ENCODE peak calls at places on chromosomes 11 and 22, in four cellular contexts. K, M, C and D are unnamed samples. For H3K36me3 and H3K4me1, the result is how much of the 10 kb centered on the place peaks cover.

GRCh38 chr22:48106715-48107259 is 1344.3 kb downstream of the TBC1D22A start:
- DNase-seq in K (no peak), M (no peak), C (no peak), D (no peak)

GRCh38 chr11:123580557-123581275 is 73.7 kb downstream of the SCN3B start:
- DNase-seq in K (peak), M (peak), C (peak), D (peak)

GRCh38 chr11:120339394-120339890 is 3.2 kb downstream of the ARHGEF12 start:
- DNase-seq in K (peak), M (no peak), C (no peak), D (no peak)

GRCh38 chr11:128458316-128458715 is 129.0 kb downstream of the ETS1 start:
- DNase-seq in K (no peak), M (no peak), C (no peak), D (no peak)

GRCh38 chr11:113085446-113085845 is 124.2 kb downstream of the NCAM1 start:
- DNase-seq in K (no peak), M (no peak), C (no peak), D (no peak)

GRCh38 chr11:62030071-62030684 is 62.7 kb upstream of the FTH1 start:
- DNase-seq in K (no peak), M (no peak), C (no peak), D (no peak)

GRCh38 chr11:46290598-46291309 is 13.3 kb downstream of the CREB3L1 start:
- DNase-seq in K (peak), M (peak), C (no peak), D (peak)

GRCh38 chr11:45930031-45930794 is 7.8 kb downstream of the LARGE2 start:
- DNase-seq in K (peak), M (no peak), C (peak), D (peak)

GRCh38 chr11:79610139-79610538 is 169.3 kb upstream of the TENM4 start:
- DNase-seq in K (no peak), M (no peak), C (no peak), D (no peak)

GRCh38 chr11:68942090-68942620 is 38.5 kb downstream of the IGHMBP2 start:
- DNase-seq in K (no peak), M (no peak), C (no peak), D (no peak)

GRCh38 chr11:74449369-74449931 is 17.9 kb downstream of the KCNE3 start:
- DNase-seq in K (peak), M (no peak), C (peak), D (peak)

GRCh38 chr11:133911169-133911568 is 45.6 kb downstream of the IGSF9B start:
- DNase-seq in K (no peak), M (no peak), C (no peak), D (no peak)

GRCh38 chr22:24772493-24773220 is 1.9 kb downstream of the PIWIL3 start:
- DNase-seq in K (no peak), M (no peak), C (no peak), D (no peak)

GRCh38 chr11:111982532-111983186 is 42.5 kb upstream of the DLAT start:
- DNase-seq in K (no peak), M (no peak), C (no peak), D (no peak)

GRCh38 chr11:66478823-66479740 is 1.2 kb upstream of the DPP3 start:
- DNase-seq in K (peak), M (peak), C (no peak), D (peak)

GRCh38 chr11:68008381-68009337 is 1.5 kb upstream of the ALDH3B1 start:
- DNase-seq in K (no peak), M (no peak), C (no peak), D (peak)

GRCh38 chr11:121553806-121554205 is 101.0 kb upstream of the SORL1-AS1 start:
- DNase-seq in K (no peak), M (no peak), C (no peak), D (peak)

GRCh38 chr22:20867179-20868099 is 8.6 kb downstream of the SNAP29 start:
- DNase-seq in K (peak), M (no peak), C (no peak), D (peak)

GRCh38 chr11:2777396-2777795 is 77.6 kb upstream of the KCNQ1OT1 start:
- DNase-seq in K (peak), M (no peak), C (no peak), D (peak)

GRCh38 chr22:20578707-20579106 is 71.3 kb downstream of the MED15 start:
- DNase-seq in K (no peak), M (no peak), C (no peak), D (no peak)

GRCh38 chr11:120807414-120808150 is 216.3 kb upstream of the TBCEL start:
- DNase-seq in K (no peak), M (no peak), C (no peak), D (no peak)

GRCh38 chr11:74577624-74578396 is 14.6 kb upstream of the POLD3 start:
- DNase-seq in K (no peak), M (no peak), C (no peak), D (no peak)

GRCh38 chr11:9138133-9138453 is 46.7 kb upstream of the SCUBE2 start:
- DNase-seq in K (no peak), M (no peak), C (no peak), D (no peak)

GRCh38 chr22:39478461-39478860 is 21.6 kb downstream of the MGAT3 start:
- DNase-seq in K (no peak), M (no peak), C (no peak), D (peak)

GRCh38 chr11:67029146-67029545 is 6.2 kb downstream of the SYT12 start:
- DNase-seq in K (no peak), M (no peak), C (no peak), D (no peak)

GRCh38 chr11:74322667-74323066 is 11.2 kb upstream of the P4HA3 start:
- DNase-seq in K (peak), M (peak), C (no peak), D (no peak)

GRCh38 chr11:33980896-33981295 is 70.6 kb upstream of the CAPRIN1 start:
- DNase-seq in K (no peak), M (no peak), C (no peak), D (no peak)

DNA sequence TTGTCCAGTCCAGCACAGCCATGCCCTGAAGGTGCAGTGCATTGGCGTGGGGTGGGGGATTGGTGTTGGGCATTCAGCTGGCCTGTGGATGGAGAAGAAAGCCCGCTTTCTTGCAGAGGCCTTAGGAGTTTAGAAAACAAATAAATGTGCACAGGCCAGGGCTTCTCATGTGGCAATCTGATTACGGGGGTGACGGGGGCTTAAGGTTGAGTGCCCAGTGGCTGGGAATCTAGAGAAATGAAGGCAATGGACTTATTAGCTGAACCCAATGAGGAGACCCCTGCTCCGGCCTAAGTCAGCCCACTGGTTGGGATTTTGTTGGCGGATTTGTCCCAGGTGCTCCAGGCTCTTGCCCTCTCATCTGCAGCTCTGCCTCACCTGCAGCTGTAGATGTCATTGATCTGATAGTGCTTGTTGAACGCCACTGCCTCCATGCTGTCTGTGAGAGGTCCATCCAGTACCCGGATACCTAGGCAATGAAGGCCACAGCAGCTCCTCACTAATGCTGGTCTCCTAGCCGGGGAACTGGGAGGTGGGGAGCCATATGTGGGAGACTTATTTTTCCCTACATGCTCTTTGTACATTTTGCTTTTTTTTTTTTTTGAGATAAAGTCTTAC is 6.2 kb downstream of the PCSK7 start:
- DNase-seq in K (no peak), M (no peak), C (no peak), D (no peak)
- H3K36me3 ChIP-seq in K (half or more), M (half or more), C (half or more), D (under half)

GRCh38 chr22:41367039-41367679 is 14.6 kb upstream of the TEF start:
- DNase-seq in K (peak), M (peak), C (no peak), D (peak)

GRCh38 chr22:41367680-41368542 is 13.8 kb upstream of the TEF start:
- DNase-seq in K (peak), M (no peak), C (no peak), D (no peak)

GRCh38 chr22:41364955-41365354 is 16.8 kb upstream of the TEF start:
- DNase-seq in K (no peak), M (no peak), C (no peak), D (no peak)

GRCh38 chr22:41365425-41365824 is 16.3 kb upstream of the TEF start:
- DNase-seq in K (no peak), M (no peak), C (no peak), D (no peak)

GRCh38 chr22:41366323-41367014 is 15.3 kb upstream of the TEF start:
- DNase-seq in K (no peak), M (no peak), C (no peak), D (no peak)
- H3K4me3 ChIP-seq in K (peak), M (peak), C (no peak), D (no peak)

GRCh38 chr11:57497303-57498247 is 17.9 kb downstream of the SLC43A1 start:
- DNase-seq in K (no peak), M (no peak), C (no peak), D (no peak)
- H3K4me1 ChIP-seq in K (under half), M (under half), C (under half), D (under half)

DNA sequence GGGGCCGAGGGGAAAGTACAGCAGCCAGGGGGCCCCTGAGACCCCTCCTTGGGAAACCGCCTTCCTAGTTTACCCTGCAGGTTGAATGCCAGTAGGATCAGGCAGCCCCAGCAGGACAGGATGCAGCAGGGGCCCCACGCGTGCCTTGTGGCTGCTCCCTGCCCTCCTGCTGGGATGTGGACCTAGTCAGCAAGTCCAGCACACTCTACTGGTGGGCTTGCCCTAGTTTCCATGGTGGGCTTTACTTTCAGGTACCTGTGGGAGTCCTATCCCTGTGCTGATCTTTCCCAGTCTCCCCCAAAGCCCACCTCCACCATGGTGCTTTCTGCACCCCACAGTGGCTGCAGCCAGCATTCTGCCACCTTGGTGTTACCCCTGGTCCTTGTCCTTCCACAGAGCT is 22.2 kb downstream of the SHISA8 start:
- DNase-seq in K (no peak), M (no peak), C (no peak), D (no peak)
- H3K36me3 ChIP-seq in K (half or more), M (half or more), C (under half), D (under half)

GRCh38 chr11:118001494-118001971 is 15.3 kb downstream of the IL10RA start:
- DNase-seq in K (no peak), M (no peak), C (no peak), D (no peak)

GRCh38 chr11:118002541-118003019 is 16.4 kb downstream of the IL10RA start:
- DNase-seq in K (peak), M (peak), C (no peak), D (no peak)

GRCh38 chr11:118003021-118003423 is 16.8 kb downstream of the IL10RA start:
- DNase-seq in K (no peak), M (no peak), C (no peak), D (no peak)

GRCh38 chr11:118000850-118001228 is 14.6 kb downstream of the IL10RA start:
- DNase-seq in K (no peak), M (no peak), C (no peak), D (no peak)

DNA sequence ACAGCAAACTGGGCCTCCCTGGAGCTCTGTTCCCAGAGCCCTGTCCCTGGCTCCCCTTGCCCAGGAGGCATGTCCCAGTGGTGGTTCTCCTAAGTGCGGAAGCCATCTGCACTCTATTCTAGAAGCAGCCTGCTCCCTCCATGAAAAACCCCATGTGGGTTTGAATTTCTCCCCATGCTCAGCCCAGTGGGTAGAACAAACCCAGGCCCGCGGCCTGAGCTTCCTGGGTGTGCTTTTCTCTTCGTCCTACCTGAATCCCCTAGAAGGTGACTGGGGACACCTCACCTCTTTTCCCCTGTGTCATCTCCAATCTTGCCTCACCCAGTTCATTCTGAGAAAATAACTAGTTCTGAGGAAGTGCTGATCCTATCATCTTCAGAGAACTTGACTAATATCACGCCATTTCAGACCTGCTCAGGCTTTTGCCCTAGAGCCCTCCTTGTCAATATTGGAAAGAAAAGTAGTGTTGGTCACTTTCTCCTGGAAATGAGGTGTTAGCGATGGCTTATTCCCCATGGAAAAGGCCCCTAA is 15.9 kb downstream of the IL10RA start:
- DNase-seq in K (no peak), M (no peak), C (no peak), D (no peak)
- H3K4me3 ChIP-seq in K (no peak), M (no peak), C (no peak), D (no peak)

GRCh38 chr11:83035070-83035854 is 36.4 kb downstream of the RAB30 start:
- DNase-seq in K (no peak), M (peak), C (no peak), D (no peak)

GRCh38 chr11:83036701-83037100 is 35.0 kb downstream of the RAB30 start:
- DNase-seq in K (no peak), M (no peak), C (no peak), D (no peak)

GRCh38 chr11:83033367-83033766 is 38.3 kb downstream of the RAB30 start:
- DNase-seq in K (no peak), M (no peak), C (no peak), D (no peak)

GRCh38 chr11:83034673-83035014 is 37.1 kb downstream of the RAB30 start:
- DNase-seq in K (no peak), M (no peak), C (no peak), D (no peak)

DNA sequence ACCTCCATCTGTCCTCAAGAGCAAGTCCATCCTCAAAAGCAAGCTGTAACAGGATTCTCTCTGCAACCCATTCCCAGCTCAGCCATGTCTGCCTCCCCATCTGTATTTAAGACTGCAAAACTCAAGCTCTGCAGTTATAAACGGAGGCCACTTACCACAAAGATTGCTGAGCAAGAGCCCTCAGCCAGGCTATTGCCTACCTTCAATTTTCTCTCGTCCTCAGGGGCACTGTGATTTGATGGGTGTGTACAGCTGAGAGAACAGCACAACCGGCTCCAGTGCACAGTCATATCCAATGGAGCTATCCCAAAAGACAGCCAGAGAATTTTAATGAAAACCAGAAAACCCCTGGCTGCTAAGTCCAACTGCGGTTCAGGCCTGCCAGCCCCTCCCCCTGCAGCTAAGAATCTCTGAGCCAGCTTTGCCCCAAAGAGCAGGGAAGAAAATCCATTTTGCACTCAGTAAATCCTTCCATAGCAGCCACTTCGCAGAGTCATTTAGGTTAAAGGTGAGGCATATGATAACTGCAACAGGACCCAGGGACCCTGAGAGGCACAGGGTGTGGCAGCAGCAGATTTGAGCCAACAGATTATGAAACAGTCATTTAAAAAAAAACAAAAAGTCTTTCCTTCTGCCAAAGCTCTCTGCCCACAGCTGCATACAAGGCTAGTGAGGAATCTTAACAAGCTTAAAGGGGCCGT is 37.6 kb downstream of the RAB30 start:
- DNase-seq in K (peak), M (peak), C (no peak), D (peak)
- H3K4me1 ChIP-seq in K (half or more), M (under half), C (under half), D (under half)

GRCh38 chr11:64703048-64703447 is 19.9 kb downstream of the NRXN2 start:
- DNase-seq in K (no peak), M (no peak), C (no peak), D (no peak)
- H3K36me3 ChIP-seq in K (under half), M (under half), C (under half), D (under half)

DNA sequence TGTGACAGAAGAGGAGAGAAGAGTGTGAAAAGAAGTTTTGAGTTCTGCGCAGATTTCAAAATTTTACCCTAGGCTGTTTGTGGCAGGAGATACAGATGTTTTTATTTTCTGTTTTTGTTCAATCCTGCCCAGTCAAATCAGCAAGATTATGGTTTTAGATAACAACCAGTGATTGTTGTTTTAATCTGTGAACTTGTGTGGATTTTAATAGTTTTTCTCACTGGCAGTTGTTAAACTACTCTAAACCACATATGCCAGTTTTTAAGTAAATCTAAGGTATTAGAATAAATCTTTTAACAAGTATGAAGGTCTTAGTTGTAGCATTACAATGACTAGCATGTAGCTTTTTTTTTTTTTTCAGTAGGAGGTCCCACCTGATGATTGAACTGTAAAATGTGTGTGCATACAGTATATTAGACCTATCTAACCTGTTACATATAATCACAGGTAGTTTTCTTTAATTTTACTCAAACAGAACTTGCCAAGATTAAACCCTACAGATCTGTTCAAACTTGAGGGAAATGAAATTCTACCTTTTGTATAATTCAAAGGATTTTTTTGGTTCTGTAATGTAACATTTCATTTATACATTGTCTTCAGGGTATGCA is 13.2 kb downstream of the ATXN10 start:
- DNase-seq in K (no peak), M (no peak), C (no peak), D (no peak)
- H3K4me3 ChIP-seq in K (no peak), M (no peak), C (no peak), D (no peak)

GRCh38 chr11:1509626-1510255 is 23.2 kb upstream of the MOB2 start:
- DNase-seq in K (no peak), M (no peak), C (no peak), D (no peak)

GRCh38 chr11:1514349-1515061 is 27.9 kb upstream of the MOB2 start:
- DNase-seq in K (no peak), M (no peak), C (no peak), D (no peak)

GRCh38 chr11:1510928-1511327 is 24.3 kb upstream of the MOB2 start:
- DNase-seq in K (no peak), M (no peak), C (no peak), D (peak)

GRCh38 chr11:1513326-1514296 is 27.0 kb upstream of the MOB2 start:
- DNase-seq in K (no peak), M (no peak), C (no peak), D (no peak)

DNA sequence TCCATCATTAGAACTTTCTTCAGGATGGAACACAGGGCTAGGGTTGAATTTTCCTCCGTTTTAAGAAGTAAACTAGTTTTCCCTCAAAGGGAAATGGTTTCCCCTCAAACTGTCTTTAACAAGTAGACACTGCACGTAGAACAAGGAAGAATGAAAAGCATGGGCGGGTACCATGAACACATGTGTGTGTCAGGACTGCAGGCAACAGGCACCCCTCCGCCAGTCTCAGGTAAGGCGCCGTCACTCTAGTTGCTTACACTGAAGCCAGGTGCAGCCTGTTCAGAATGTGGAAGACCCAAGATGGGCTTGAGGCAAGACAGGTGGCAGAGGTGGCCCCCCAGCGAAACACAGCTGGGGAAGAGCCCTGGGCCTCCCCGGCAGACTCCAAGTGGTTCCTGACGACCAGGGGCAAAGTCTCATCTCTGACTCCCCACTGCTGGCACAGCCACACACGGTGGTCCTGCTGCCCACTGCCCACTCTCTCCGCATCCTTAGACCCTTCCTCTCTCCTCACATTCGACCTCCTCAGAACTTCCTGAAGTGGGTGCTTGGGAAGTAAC is 25.4 kb upstream of the MOB2 start:
- DNase-seq in K (no peak), M (no peak), C (no peak), D (peak)
- H3K4me1 ChIP-seq in K (half or more), M (half or more), C (half or more), D (under half)